ENCODE peak calls at places on chromosome X, in eight cellular contexts. One of them, this sample, is unnamed.

GRCh38 chrX:132199941-132200340 is 19.3 kb downstream of the RAP2C start:
- ATAC-seq in central memory CD8-positive, alpha-beta T cell: no peak
- ATAC-seq in naive B cell: no peak
- ATAC-seq in WTC11: no peak
- ATAC-seq in left lobe of liver: no peak
- ATAC-seq in right cardiac atrium: no peak
- ATAC-seq in foreskin keratinocyte: no peak
- ATAC-seq in left lung: no peak
- ATAC-seq in this sample: no peak

GRCh38 chrX:78839711-78840110 is 92.2 kb downstream of the LPAR4 start:
- ATAC-seq in naive B cell: no peak
- ATAC-seq in right cardiac atrium: no peak
- ATAC-seq in WTC11: no peak
- ATAC-seq in foreskin keratinocyte: no peak
- ATAC-seq in left lung: no peak
- ATAC-seq in central memory CD8-positive, alpha-beta T cell: no peak
- ATAC-seq in left lobe of liver: no peak
- ATAC-seq in this sample: no peak

GRCh38 chrX:96693407-96693806 is 8.8 kb downstream of the DIAPH2 start:
- ATAC-seq in right cardiac atrium: no peak
- ATAC-seq in left lobe of liver: no peak
- ATAC-seq in WTC11: no peak
- ATAC-seq in foreskin keratinocyte: no peak
- ATAC-seq in naive B cell: no peak
- ATAC-seq in left lung: no peak
- ATAC-seq in central memory CD8-positive, alpha-beta T cell: no peak
- ATAC-seq in this sample: no peak

GRCh38 chrX:3743821-3744439 is 30.5 kb upstream of the PRKX start:
- ATAC-seq in foreskin keratinocyte: no peak
- ATAC-seq in WTC11: no peak
- ATAC-seq in naive B cell: peak
- ATAC-seq in left lobe of liver: no peak
- ATAC-seq in right cardiac atrium: no peak
- ATAC-seq in left lung: peak
- ATAC-seq in central memory CD8-positive, alpha-beta T cell: peak
- ATAC-seq in this sample: no peak

GRCh38 chrX:20067709-20068315 is 48.9 kb downstream of the MAP7D2 start:
- ATAC-seq in central memory CD8-positive, alpha-beta T cell: no peak
- ATAC-seq in left lung: peak
- ATAC-seq in naive B cell: no peak
- ATAC-seq in right cardiac atrium: peak
- ATAC-seq in left lobe of liver: no peak
- ATAC-seq in foreskin keratinocyte: peak
- ATAC-seq in WTC11: peak
- ATAC-seq in this sample: no peak

GRCh38 chrX:24292358-24292757 is 21.5 kb downstream of the SUPT20HL2 start:
- ATAC-seq in central memory CD8-positive, alpha-beta T cell: no peak
- ATAC-seq in right cardiac atrium: no peak
- ATAC-seq in WTC11: no peak
- ATAC-seq in foreskin keratinocyte: no peak
- ATAC-seq in naive B cell: no peak
- ATAC-seq in left lung: no peak
- ATAC-seq in left lobe of liver: no peak
- ATAC-seq in this sample: no peak

GRCh38 chrX:39418132-39418935 is 617.1 kb downstream of the MID1IP1 start:
- ATAC-seq in foreskin keratinocyte: no peak
- ATAC-seq in right cardiac atrium: peak
- ATAC-seq in left lobe of liver: no peak
- ATAC-seq in central memory CD8-positive, alpha-beta T cell: no peak
- ATAC-seq in left lung: no peak
- ATAC-seq in naive B cell: no peak
- ATAC-seq in WTC11: no peak
- ATAC-seq in this sample: no peak

GRCh38 chrX:78123190-78123589 is 16.3 kb downstream of the TAF9B start:
- ATAC-seq in foreskin keratinocyte: peak
- ATAC-seq in right cardiac atrium: no peak
- ATAC-seq in left lobe of liver: no peak
- ATAC-seq in naive B cell: no peak
- ATAC-seq in central memory CD8-positive, alpha-beta T cell: no peak
- ATAC-seq in left lung: no peak
- ATAC-seq in WTC11: no peak
- ATAC-seq in this sample: no peak

GRCh38 chrX:71253253-71254091 is 468 bp downstream of the ZMYM3 start:
- ATAC-seq in right cardiac atrium: no peak
- ATAC-seq in WTC11: peak
- ATAC-seq in left lung: no peak
- ATAC-seq in left lobe of liver: no peak
- ATAC-seq in central memory CD8-positive, alpha-beta T cell: no peak
- ATAC-seq in naive B cell: no peak
- ATAC-seq in foreskin keratinocyte: no peak
- ATAC-seq in this sample: no peak

GRCh38 chrX:139290310-139290709 is 240.2 kb upstream of the F9 start:
- ATAC-seq in WTC11: no peak
- ATAC-seq in naive B cell: no peak
- ATAC-seq in left lobe of liver: no peak
- ATAC-seq in central memory CD8-positive, alpha-beta T cell: no peak
- ATAC-seq in left lung: no peak
- ATAC-seq in foreskin keratinocyte: no peak
- ATAC-seq in right cardiac atrium: no peak
- ATAC-seq in this sample: no peak

GRCh38 chrX:19107035-19107434 is 15.2 kb downstream of the ADGRG2 start:
- ATAC-seq in WTC11: peak
- ATAC-seq in right cardiac atrium: no peak
- ATAC-seq in naive B cell: no peak
- ATAC-seq in left lobe of liver: no peak
- ATAC-seq in foreskin keratinocyte: no peak
- ATAC-seq in left lung: no peak
- ATAC-seq in central memory CD8-positive, alpha-beta T cell: no peak
- ATAC-seq in this sample: no peak

GRCh38 chrX:13212191-13212651 is 107.6 kb downstream of the ATXN3L start:
- ATAC-seq in naive B cell: no peak
- ATAC-seq in left lung: no peak
- ATAC-seq in left lobe of liver: no peak
- ATAC-seq in right cardiac atrium: peak
- ATAC-seq in central memory CD8-positive, alpha-beta T cell: no peak
- ATAC-seq in foreskin keratinocyte: no peak
- ATAC-seq in WTC11: no peak
- ATAC-seq in this sample: no peak

GRCh38 chrX:3286196-3286920 is 60.1 kb downstream of the MXRA5 start:
- ATAC-seq in central memory CD8-positive, alpha-beta T cell: no peak
- ATAC-seq in WTC11: no peak
- ATAC-seq in naive B cell: no peak
- ATAC-seq in left lobe of liver: no peak
- ATAC-seq in foreskin keratinocyte: peak
- ATAC-seq in right cardiac atrium: no peak
- ATAC-seq in left lung: no peak
- ATAC-seq in this sample: no peak

GRCh38 chrX:100648601-100649417 is 4.8 kb downstream of the SRPX2 start:
- ATAC-seq in naive B cell: no peak
- ATAC-seq in right cardiac atrium: peak
- ATAC-seq in foreskin keratinocyte: no peak
- ATAC-seq in central memory CD8-positive, alpha-beta T cell: no peak
- ATAC-seq in WTC11: peak
- ATAC-seq in left lobe of liver: peak
- ATAC-seq in left lung: peak
- ATAC-seq in this sample: no peak

GRCh38 chrX:29671426-29671825 is 543.9 kb upstream of the MAGEB2 start:
- ATAC-seq in right cardiac atrium: no peak
- ATAC-seq in foreskin keratinocyte: no peak
- ATAC-seq in left lobe of liver: no peak
- ATAC-seq in WTC11: no peak
- ATAC-seq in left lung: no peak
- ATAC-seq in naive B cell: no peak
- ATAC-seq in central memory CD8-positive, alpha-beta T cell: no peak
- ATAC-seq in this sample: no peak

GRCh38 chrX:131827935-131828334 is 195.2 kb upstream of the STK26 start:
- ATAC-seq in foreskin keratinocyte: peak
- ATAC-seq in WTC11: peak
- ATAC-seq in left lobe of liver: no peak
- ATAC-seq in naive B cell: peak
- ATAC-seq in central memory CD8-positive, alpha-beta T cell: no peak
- ATAC-seq in left lung: peak
- ATAC-seq in right cardiac atrium: no peak
- ATAC-seq in this sample: peak

GRCh38 chrX:106588801-106589200 is 23.0 kb upstream of the RADX start:
- ATAC-seq in WTC11: no peak
- ATAC-seq in left lung: no peak
- ATAC-seq in naive B cell: no peak
- ATAC-seq in central memory CD8-positive, alpha-beta T cell: no peak
- ATAC-seq in left lobe of liver: no peak
- ATAC-seq in right cardiac atrium: no peak
- ATAC-seq in foreskin keratinocyte: peak
- ATAC-seq in this sample: no peak

GRCh38 chrX:33210156-33210555 is 1.2 kb downstream of the DMD start:
- ATAC-seq in right cardiac atrium: no peak
- ATAC-seq in left lobe of liver: no peak
- ATAC-seq in foreskin keratinocyte: no peak
- ATAC-seq in naive B cell: no peak
- ATAC-seq in left lung: no peak
- ATAC-seq in WTC11: no peak
- ATAC-seq in central memory CD8-positive, alpha-beta T cell: no peak
- ATAC-seq in this sample: no peak

GRCh38 chrX:9899640-9900075 is 67.5 kb upstream of the CLDN34 start:
- ATAC-seq in left lung: no peak
- ATAC-seq in WTC11: no peak
- ATAC-seq in right cardiac atrium: peak
- ATAC-seq in foreskin keratinocyte: no peak
- ATAC-seq in central memory CD8-positive, alpha-beta T cell: no peak
- ATAC-seq in left lobe of liver: no peak
- ATAC-seq in naive B cell: no peak
- ATAC-seq in this sample: no peak

GRCh38 chrX:96002401-96002800 is 682.2 kb upstream of the DIAPH2 start:
- ATAC-seq in left lobe of liver: no peak
- ATAC-seq in left lung: no peak
- ATAC-seq in WTC11: no peak
- ATAC-seq in right cardiac atrium: no peak
- ATAC-seq in foreskin keratinocyte: no peak
- ATAC-seq in naive B cell: no peak
- ATAC-seq in central memory CD8-positive, alpha-beta T cell: no peak
- ATAC-seq in this sample: no peak

GRCh38 chrX:49995021-49995731 is 72.8 kb downstream of the CLCN5 start:
- ATAC-seq in naive B cell: no peak
- ATAC-seq in left lobe of liver: no peak
- ATAC-seq in left lung: peak
- ATAC-seq in right cardiac atrium: no peak
- ATAC-seq in central memory CD8-positive, alpha-beta T cell: no peak
- ATAC-seq in foreskin keratinocyte: peak
- ATAC-seq in WTC11: peak
- ATAC-seq in this sample: no peak

GRCh38 chrX:9349572-9350259 is 115.1 kb upstream of the TBL1X start:
- ATAC-seq in WTC11: no peak
- ATAC-seq in foreskin keratinocyte: peak
- ATAC-seq in central memory CD8-positive, alpha-beta T cell: no peak
- ATAC-seq in left lung: no peak
- ATAC-seq in naive B cell: no peak
- ATAC-seq in left lobe of liver: no peak
- ATAC-seq in right cardiac atrium: no peak
- ATAC-seq in this sample: no peak

GRCh38 chrX:39253551-39253950 is 452.3 kb downstream of the MID1IP1 start:
- ATAC-seq in left lobe of liver: no peak
- ATAC-seq in right cardiac atrium: no peak
- ATAC-seq in WTC11: no peak
- ATAC-seq in central memory CD8-positive, alpha-beta T cell: no peak
- ATAC-seq in foreskin keratinocyte: peak
- ATAC-seq in naive B cell: no peak
- ATAC-seq in left lung: peak
- ATAC-seq in this sample: no peak

GRCh38 chrX:53004038-53004437 is 44.6 kb upstream of the GPR173 start:
- ATAC-seq in WTC11: no peak
- ATAC-seq in left lobe of liver: no peak
- ATAC-seq in right cardiac atrium: peak
- ATAC-seq in foreskin keratinocyte: no peak
- ATAC-seq in left lung: no peak
- ATAC-seq in central memory CD8-positive, alpha-beta T cell: no peak
- ATAC-seq in naive B cell: no peak
- ATAC-seq in this sample: no peak

GRCh38 chrX:12973561-12974216 is 1.2 kb upstream of the TMSB4X start:
- ATAC-seq in naive B cell: peak
- ATAC-seq in central memory CD8-positive, alpha-beta T cell: no peak
- ATAC-seq in WTC11: no peak
- ATAC-seq in foreskin keratinocyte: no peak
- ATAC-seq in left lobe of liver: no peak
- ATAC-seq in right cardiac atrium: no peak
- ATAC-seq in left lung: no peak
- ATAC-seq in this sample: peak

GRCh38 chrX:154043003-154043402 is 23.3 kb upstream of the IRAK1 start:
- ATAC-seq in right cardiac atrium: no peak
- ATAC-seq in left lobe of liver: peak
- ATAC-seq in WTC11: no peak
- ATAC-seq in foreskin keratinocyte: peak
- ATAC-seq in central memory CD8-positive, alpha-beta T cell: no peak
- ATAC-seq in naive B cell: no peak
- ATAC-seq in left lung: no peak
- ATAC-seq in this sample: no peak

GRCh38 chrX:12021708-12022107 is 116.6 kb upstream of the FRMPD4 start:
- ATAC-seq in WTC11: no peak
- ATAC-seq in foreskin keratinocyte: no peak
- ATAC-seq in naive B cell: no peak
- ATAC-seq in left lung: no peak
- ATAC-seq in central memory CD8-positive, alpha-beta T cell: no peak
- ATAC-seq in left lobe of liver: no peak
- ATAC-seq in right cardiac atrium: peak
- ATAC-seq in this sample: no peak

GRCh38 chrX:57918750-57919436 is 8.6 kb upstream of the ZXDA start:
- ATAC-seq in left lobe of liver: peak
- ATAC-seq in naive B cell: peak
- ATAC-seq in right cardiac atrium: peak
- ATAC-seq in left lung: peak
- ATAC-seq in WTC11: peak
- ATAC-seq in central memory CD8-positive, alpha-beta T cell: peak
- ATAC-seq in foreskin keratinocyte: peak
- ATAC-seq in this sample: no peak

GRCh38 chrX:81378550-81378949 is 176.6 kb downstream of the SH3BGRL start:
- ATAC-seq in central memory CD8-positive, alpha-beta T cell: no peak
- ATAC-seq in naive B cell: no peak
- ATAC-seq in left lung: no peak
- ATAC-seq in right cardiac atrium: no peak
- ATAC-seq in WTC11: no peak
- ATAC-seq in foreskin keratinocyte: no peak
- ATAC-seq in left lobe of liver: no peak
- ATAC-seq in this sample: no peak

GRCh38 chrX:1294301-1295067 is 25.9 kb downstream of the CSF2RA start:
- ATAC-seq in central memory CD8-positive, alpha-beta T cell: no peak
- ATAC-seq in right cardiac atrium: peak
- ATAC-seq in WTC11: no peak
- ATAC-seq in left lung: no peak
- ATAC-seq in foreskin keratinocyte: no peak
- ATAC-seq in naive B cell: no peak
- ATAC-seq in left lobe of liver: no peak
- ATAC-seq in this sample: peak

GRCh38 chrX:47239199-47239598 is 6.4 kb downstream of the USP11 start:
- ATAC-seq in naive B cell: no peak
- ATAC-seq in left lung: no peak
- ATAC-seq in WTC11: no peak
- ATAC-seq in central memory CD8-positive, alpha-beta T cell: no peak
- ATAC-seq in foreskin keratinocyte: no peak
- ATAC-seq in left lobe of liver: no peak
- ATAC-seq in right cardiac atrium: no peak
- ATAC-seq in this sample: no peak

GRCh38 chrX:78527263-78527662 is 131.9 kb downstream of the RTL3 start:
- ATAC-seq in left lobe of liver: no peak
- ATAC-seq in left lung: no peak
- ATAC-seq in foreskin keratinocyte: peak
- ATAC-seq in central memory CD8-positive, alpha-beta T cell: no peak
- ATAC-seq in naive B cell: no peak
- ATAC-seq in WTC11: no peak
- ATAC-seq in right cardiac atrium: no peak
- ATAC-seq in this sample: no peak

This sample was measured in stimulated activated memory B cell treated with anti-CD40 and anti-IgM and Interleukin-4, amounts not matched to agents 10 μg/mL and 1 μg/mL and 100 μg/mL, for 72 hours.